ENCODE peak calls at places on chromosome 12, in eight cellular contexts. One of them, this sample, is unnamed.
A peak's percentile ranks its signal among the peaks of the same experiment; 100 is the strongest.

GRCh38 chr12:7241404-7242005 is 52.0 kb downstream of the PEX5 start:
- DNase-seq in stimulated activated CD8-positive, alpha-beta memory T cell treated with anti-CD3 and anti-CD28 coated beads, Interleukin-2, amount 100 ng/mL, for 1 hour: no peak
- DNase-seq in astrocyte of the spinal cord: peak; percentile 10
- DNase-seq in activated effector memory CD4-positive, alpha-beta T cell treated with Interleukin-2 at 50 U/mL for 16 hours: no peak
- DNase-seq in T-helper 1 cell: no peak
- DNase-seq in kidney tubule cell: peak; percentile 56
- DNase-seq in small intestine: no peak
- DNase-seq in ELR: peak; percentile 79
- DNase-seq in this sample: peak; percentile 15

GRCh38 chr12:108850854-108851573 is 6.4 kb downstream of the SSH1 start:
- DNase-seq in stimulated activated CD8-positive, alpha-beta memory T cell treated with anti-CD3 and anti-CD28 coated beads, Interleukin-2, amount 100 ng/mL, for 1 hour: no peak
- DNase-seq in astrocyte of the spinal cord: peak; percentile 81
- DNase-seq in activated effector memory CD4-positive, alpha-beta T cell treated with Interleukin-2 at 50 U/mL for 16 hours: no peak
- DNase-seq in T-helper 1 cell: no peak
- DNase-seq in kidney tubule cell: no peak
- DNase-seq in small intestine: no peak
- DNase-seq in ELR: peak; percentile 89
- DNase-seq in this sample: no peak

GRCh38 chr12:49930515-49931288 is 19.8 kb upstream of the AQP2 start:
- DNase-seq in stimulated activated CD8-positive, alpha-beta memory T cell treated with anti-CD3 and anti-CD28 coated beads, Interleukin-2, amount 100 ng/mL, for 1 hour: no peak
- DNase-seq in astrocyte of the spinal cord: peak; percentile 54
- DNase-seq in activated effector memory CD4-positive, alpha-beta T cell treated with Interleukin-2 at 50 U/mL for 16 hours: no peak
- DNase-seq in T-helper 1 cell: no peak
- DNase-seq in kidney tubule cell: peak; percentile 56
- DNase-seq in small intestine: no peak
- DNase-seq in ELR: peak; percentile 77
- DNase-seq in this sample: no peak

GRCh38 chr12:54593135-54593534 is 4.7 kb upstream of the PPP1R1A start:
- DNase-seq in stimulated activated CD8-positive, alpha-beta memory T cell treated with anti-CD3 and anti-CD28 coated beads, Interleukin-2, amount 100 ng/mL, for 1 hour: no peak
- DNase-seq in astrocyte of the spinal cord: no peak
- DNase-seq in activated effector memory CD4-positive, alpha-beta T cell treated with Interleukin-2 at 50 U/mL for 16 hours: no peak
- DNase-seq in T-helper 1 cell: no peak
- DNase-seq in kidney tubule cell: peak; percentile 75
- DNase-seq in small intestine: no peak
- DNase-seq in ELR: peak; percentile 17
- DNase-seq in this sample: no peak

GRCh38 chr12:8890313-8891084 is 23.8 kb upstream of the PHC1 start:
- DNase-seq in stimulated activated CD8-positive, alpha-beta memory T cell treated with anti-CD3 and anti-CD28 coated beads, Interleukin-2, amount 100 ng/mL, for 1 hour: peak; percentile 25
- DNase-seq in astrocyte of the spinal cord: peak; percentile 54
- DNase-seq in activated effector memory CD4-positive, alpha-beta T cell treated with Interleukin-2 at 50 U/mL for 16 hours: peak; percentile 36
- DNase-seq in T-helper 1 cell: no peak
- DNase-seq in kidney tubule cell: peak; percentile 59
- DNase-seq in small intestine: peak; percentile 61
- DNase-seq in ELR: peak; percentile 56
- DNase-seq in this sample: peak; percentile 25

GRCh38 chr12:75722714-75723200 is 211.3 kb upstream of the KRR1 start:
- DNase-seq in stimulated activated CD8-positive, alpha-beta memory T cell treated with anti-CD3 and anti-CD28 coated beads, Interleukin-2, amount 100 ng/mL, for 1 hour: peak; percentile 4
- DNase-seq in astrocyte of the spinal cord: peak; percentile 95
- DNase-seq in activated effector memory CD4-positive, alpha-beta T cell treated with Interleukin-2 at 50 U/mL for 16 hours: peak; percentile 12
- DNase-seq in T-helper 1 cell: no peak
- DNase-seq in kidney tubule cell: peak; percentile 87
- DNase-seq in small intestine: peak; percentile 60
- DNase-seq in ELR: peak; percentile 96
- DNase-seq in this sample: peak; percentile 90

GRCh38 chr12:56840922-56841321 is 77.8 kb downstream of the HSD17B6 start:
- DNase-seq in stimulated activated CD8-positive, alpha-beta memory T cell treated with anti-CD3 and anti-CD28 coated beads, Interleukin-2, amount 100 ng/mL, for 1 hour: no peak
- DNase-seq in astrocyte of the spinal cord: peak; percentile 26
- DNase-seq in activated effector memory CD4-positive, alpha-beta T cell treated with Interleukin-2 at 50 U/mL for 16 hours: no peak
- DNase-seq in T-helper 1 cell: no peak
- DNase-seq in kidney tubule cell: peak; percentile 72
- DNase-seq in small intestine: no peak
- DNase-seq in ELR: peak; percentile 20
- DNase-seq in this sample: no peak

GRCh38 chr12:106584104-106585064 is 1.6 kb downstream of the RFX4 start:
- DNase-seq in stimulated activated CD8-positive, alpha-beta memory T cell treated with anti-CD3 and anti-CD28 coated beads, Interleukin-2, amount 100 ng/mL, for 1 hour: no peak
- DNase-seq in astrocyte of the spinal cord: no peak
- DNase-seq in activated effector memory CD4-positive, alpha-beta T cell treated with Interleukin-2 at 50 U/mL for 16 hours: no peak
- DNase-seq in T-helper 1 cell: no peak
- DNase-seq in kidney tubule cell: no peak
- DNase-seq in small intestine: no peak
- DNase-seq in ELR: peak; percentile 18
- DNase-seq in this sample: no peak

GRCh38 chr12:70785896-70786295 is 134.6 kb downstream of the PTPRR start:
- DNase-seq in stimulated activated CD8-positive, alpha-beta memory T cell treated with anti-CD3 and anti-CD28 coated beads, Interleukin-2, amount 100 ng/mL, for 1 hour: no peak
- DNase-seq in astrocyte of the spinal cord: no peak
- DNase-seq in activated effector memory CD4-positive, alpha-beta T cell treated with Interleukin-2 at 50 U/mL for 16 hours: no peak
- DNase-seq in T-helper 1 cell: no peak
- DNase-seq in kidney tubule cell: no peak
- DNase-seq in small intestine: no peak
- DNase-seq in ELR: no peak
- DNase-seq in this sample: no peak

This sample was measured in H4.